ENCODE peak calls at places on chromosomes 13 and 19, in ten cellular contexts. E is T-helper 2 cell; L is germinal center; Y is brain microvascular endothelial cell; F is IMR-90; T is activated CD4-positive, alpha-beta T cell treated with anti-CD3 and anti-CD28 coated beads, Interleukin-2, amount 10 ng/mL, durations not matched to agents 7 days and 5 days; Z is HEK293T; U is GDM1; B is fibroblast of the conjunctiva; V is T-cell. R is an unnamed sample.

GRCh38 chr13:28355822-28356371 is 139.0 kb downstream of the FLT1 start:
- DNase-seq in E (no peak), L (no peak), Y (peak), F (peak), T (peak), Z (no peak), U (peak), B (peak), V (no peak), R (no peak)

GRCh38 chr13:97975280-97975850 is 21.9 kb downstream of the IPO5 start:
- DNase-seq in E (no peak), L (no peak), Y (no peak), F (no peak), T (no peak), Z (no peak), U (no peak), B (no peak), V (peak), R (no peak)

GRCh38 chr19:41646589-41647204 is 19.8 kb upstream of the CEACAM4 start:
- DNase-seq in E (peak), L (peak), Y (no peak), F (no peak), T (peak), Z (peak), U (no peak), B (no peak), V (peak), R (no peak)

GRCh38 chr13:25738342-25738771 is 313.5 kb downstream of the SHISA2 start:
- DNase-seq in E (no peak), L (no peak), Y (peak), F (no peak), T (no peak), Z (no peak), U (no peak), B (no peak), V (no peak), R (no peak)

GRCh38 chr13:59444210-59444857 is 719.4 kb downstream of the DIAPH3 start:
- DNase-seq in E (no peak), L (no peak), Y (no peak), F (no peak), T (no peak), Z (no peak), U (no peak), B (no peak), V (no peak), R (no peak)

GRCh38 chr13:70128098-70128497 is 19.8 kb upstream of the KLHL1 start:
- DNase-seq in E (no peak), L (no peak), Y (no peak), F (no peak), T (no peak), Z (no peak), U (no peak), B (no peak), V (no peak), R (no peak)

GRCh38 chr19:47618771-47619170 is 9.8 kb downstream of the BICRA start:
- DNase-seq in E (no peak), L (no peak), Y (no peak), F (peak), T (no peak), Z (no peak), U (no peak), B (no peak), V (no peak), R (no peak)

GRCh38 chr19:5086725-5087439 is 118.0 kb downstream of the KDM4B start:
- DNase-seq in E (no peak), L (no peak), Y (no peak), F (no peak), T (no peak), Z (no peak), U (no peak), B (no peak), V (no peak), R (no peak)

GRCh38 chr13:113758651-113759524 is at the start of gene TMEM255B:
- DNase-seq in E (peak), L (peak), Y (peak), F (peak), T (peak), Z (peak), U (peak), B (no peak), V (peak), R (peak)

GRCh38 chr19:11639602-11640471 is 42.6 kb downstream of the ZNF627 start:
- DNase-seq in E (peak), L (peak), Y (peak), F (peak), T (peak), Z (peak), U (peak), B (peak), V (peak), R (peak)

GRCh38 chr19:7211191-7211988 is 82.8 kb downstream of the INSR start:
- DNase-seq in E (no peak), L (no peak), Y (peak), F (peak), T (no peak), Z (no peak), U (no peak), B (no peak), V (no peak), R (no peak)

GRCh38 chr19:38389101-38389925 is 816 bp downstream of the SPRED3 start:
- DNase-seq in E (no peak), L (no peak), Y (peak), F (peak), T (no peak), Z (no peak), U (no peak), B (peak), V (no peak), R (no peak)

GRCh38 chr13:94617389-94618000 is 15.8 kb downstream of the GPR180 start:
- DNase-seq in E (no peak), L (peak), Y (no peak), F (no peak), T (peak), Z (peak), U (no peak), B (no peak), V (peak), R (peak)

GRCh38 chr19:55370305-55370988 is at the start of gene IL11:
- DNase-seq in E (no peak), L (no peak), Y (peak), F (peak), T (no peak), Z (no peak), U (no peak), B (no peak), V (no peak), R (no peak)

GRCh38 chr13:21996049-21996448 is 325.2 kb downstream of the FGF9 start:
- DNase-seq in E (no peak), L (no peak), Y (no peak), F (no peak), T (no peak), Z (no peak), U (no peak), B (no peak), V (no peak), R (no peak)

GRCh38 chr13:75076476-75076875 is 405.5 kb downstream of the TBC1D4 start:
- DNase-seq in E (no peak), L (no peak), Y (no peak), F (no peak), T (no peak), Z (no peak), U (no peak), B (no peak), V (no peak), R (no peak)

GRCh38 chr13:100022798-100023197 is 41.2 kb downstream of the ZIC2 start:
- DNase-seq in E (no peak), L (no peak), Y (no peak), F (no peak), T (no peak), Z (no peak), U (no peak), B (no peak), V (no peak), R (no peak)

GRCh38 chr13:51243832-51244231 is 21.6 kb downstream of the FAM124A start:
- DNase-seq in E (no peak), L (no peak), Y (no peak), F (no peak), T (no peak), Z (no peak), U (no peak), B (no peak), V (no peak), R (no peak)

GRCh38 chr13:28031220-28031903 is 42.9 kb upstream of the URAD start:
- DNase-seq in E (no peak), L (no peak), Y (no peak), F (no peak), T (no peak), Z (no peak), U (peak), B (no peak), V (no peak), R (no peak)

GRCh38 chr13:103243495-103243894 is 177.3 kb upstream of the SLC10A2 start:
- DNase-seq in E (no peak), L (no peak), Y (no peak), F (no peak), T (no peak), Z (no peak), U (no peak), B (no peak), V (no peak), R (no peak)

GRCh38 chr19:794989-795658 is 2.1 kb upstream of the PTBP1 start:
- DNase-seq in E (no peak), L (no peak), Y (no peak), F (no peak), T (no peak), Z (no peak), U (no peak), B (no peak), V (no peak), R (no peak)

GRCh38 chr19:38527466-38528136 is 90.2 kb downstream of the MAP4K1 start:
- DNase-seq in E (no peak), L (no peak), Y (no peak), F (no peak), T (no peak), Z (peak), U (no peak), B (no peak), V (no peak), R (no peak)

GRCh38 chr13:34137200-34137599 is 319.3 kb downstream of the RFC3 start:
- DNase-seq in E (no peak), L (no peak), Y (no peak), F (no peak), T (no peak), Z (no peak), U (no peak), B (no peak), V (no peak), R (no peak)

GRCh38 chr19:52659013-52659412 is 20.9 kb upstream of the ZNF83 start:
- DNase-seq in E (no peak), L (no peak), Y (no peak), F (no peak), T (no peak), Z (no peak), U (no peak), B (no peak), V (no peak), R (no peak)

GRCh38 chr13:26502826-26503225 is 54.7 kb upstream of the WASF3 start:
- DNase-seq in E (peak), L (no peak), Y (peak), F (peak), T (peak), Z (peak), U (no peak), B (peak), V (no peak), R (no peak)

R was measured in MM.1S.